ENCODE peak calls at places on chromosome 18, in ten cellular contexts. One of them, this sample, is unnamed.

GRCh38 chr18:13455470-13455869 is 236.9 kb downstream of the LDLRAD4 start:
- DNase-seq in renal cortical epithelial cell: no peak
- DNase-seq in A673: no peak
- DNase-seq in NAMALWA: no peak
- DNase-seq in GM12892: no peak
- DNase-seq in cardiac fibroblast: no peak
- DNase-seq in NCI-H2029: no peak
- DNase-seq in sigmoid colon: no peak
- DNase-seq in GOT3: no peak
- DNase-seq in HepG2: no peak
- DNase-seq in this sample: no peak

GRCh38 chr18:7575465-7576026 is 8.4 kb downstream of the PTPRM start:
- DNase-seq in NCI-H2029: no peak
- DNase-seq in cardiac fibroblast: peak
- DNase-seq in renal cortical epithelial cell: peak
- DNase-seq in GM12892: no peak
- DNase-seq in NAMALWA: no peak
- DNase-seq in GOT3: no peak
- DNase-seq in A673: no peak
- DNase-seq in sigmoid colon: no peak
- DNase-seq in HepG2: no peak
- DNase-seq in this sample: no peak

GRCh38 chr18:44973282-44973681 is 292.6 kb downstream of the SETBP1 start:
- DNase-seq in GOT3: no peak
- DNase-seq in renal cortical epithelial cell: peak
- DNase-seq in A673: peak
- DNase-seq in sigmoid colon: no peak
- DNase-seq in NCI-H2029: no peak
- DNase-seq in GM12892: no peak
- DNase-seq in HepG2: no peak
- DNase-seq in cardiac fibroblast: peak
- DNase-seq in NAMALWA: no peak
- DNase-seq in this sample: no peak

GRCh38 chr18:80067897-80068296 is 33.7 kb downstream of the RBFA start:
- DNase-seq in HepG2: no peak
- DNase-seq in A673: no peak
- DNase-seq in cardiac fibroblast: no peak
- DNase-seq in GM12892: no peak
- DNase-seq in sigmoid colon: no peak
- DNase-seq in renal cortical epithelial cell: no peak
- DNase-seq in NCI-H2029: no peak
- DNase-seq in NAMALWA: no peak
- DNase-seq in GOT3: no peak
- DNase-seq in this sample: no peak

GRCh38 chr18:9594782-9595181 is 19.6 kb downstream of the PPP4R1 start:
- DNase-seq in GOT3: no peak
- DNase-seq in renal cortical epithelial cell: peak
- DNase-seq in cardiac fibroblast: peak
- DNase-seq in sigmoid colon: no peak
- DNase-seq in A673: no peak
- DNase-seq in NCI-H2029: no peak
- DNase-seq in NAMALWA: no peak
- DNase-seq in GM12892: no peak
- DNase-seq in HepG2: no peak
- DNase-seq in this sample: no peak

GRCh38 chr18:10170375-10170774 is 256.6 kb downstream of the VAPA start:
- DNase-seq in A673: no peak
- DNase-seq in NCI-H2029: peak
- DNase-seq in cardiac fibroblast: peak
- DNase-seq in HepG2: no peak
- DNase-seq in sigmoid colon: no peak
- DNase-seq in GOT3: no peak
- DNase-seq in NAMALWA: no peak
- DNase-seq in renal cortical epithelial cell: no peak
- DNase-seq in GM12892: no peak
- DNase-seq in this sample: no peak

GRCh38 chr18:28999711-29000110 is 822.8 kb upstream of the CDH2 start:
- DNase-seq in GM12892: no peak
- DNase-seq in cardiac fibroblast: peak
- DNase-seq in HepG2: no peak
- DNase-seq in NAMALWA: no peak
- DNase-seq in renal cortical epithelial cell: no peak
- DNase-seq in GOT3: no peak
- DNase-seq in NCI-H2029: no peak
- DNase-seq in A673: no peak
- DNase-seq in sigmoid colon: no peak
- DNase-seq in this sample: no peak

GRCh38 chr18:76522551-76522950 is 27.5 kb upstream of the ZNF516 start:
- DNase-seq in NCI-H2029: no peak
- DNase-seq in HepG2: no peak
- DNase-seq in GOT3: no peak
- DNase-seq in NAMALWA: no peak
- DNase-seq in GM12892: no peak
- DNase-seq in sigmoid colon: no peak
- DNase-seq in A673: no peak
- DNase-seq in renal cortical epithelial cell: no peak
- DNase-seq in cardiac fibroblast: no peak
- DNase-seq in this sample: no peak

GRCh38 chr18:22241806-22242440 is 72.5 kb downstream of the GATA6 start:
- DNase-seq in A673: no peak
- DNase-seq in HepG2: no peak
- DNase-seq in NCI-H2029: no peak
- DNase-seq in cardiac fibroblast: no peak
- DNase-seq in sigmoid colon: no peak
- DNase-seq in renal cortical epithelial cell: no peak
- DNase-seq in GM12892: no peak
- DNase-seq in NAMALWA: no peak
- DNase-seq in GOT3: no peak
- DNase-seq in this sample: no peak

GRCh38 chr18:55483472-55483871 is 104.5 kb downstream of the TCF4 start:
- DNase-seq in cardiac fibroblast: no peak
- DNase-seq in GOT3: no peak
- DNase-seq in NAMALWA: no peak
- DNase-seq in HepG2: no peak
- DNase-seq in GM12892: no peak
- DNase-seq in NCI-H2029: no peak
- DNase-seq in sigmoid colon: no peak
- DNase-seq in renal cortical epithelial cell: no peak
- DNase-seq in A673: no peak
- DNase-seq in this sample: no peak

GRCh38 chr18:61199131-61199903 is 133.9 kb upstream of the CDH20 start:
- DNase-seq in NCI-H2029: no peak
- DNase-seq in sigmoid colon: no peak
- DNase-seq in cardiac fibroblast: peak
- DNase-seq in renal cortical epithelial cell: no peak
- DNase-seq in GM12892: no peak
- DNase-seq in HepG2: no peak
- DNase-seq in GOT3: no peak
- DNase-seq in A673: no peak
- DNase-seq in NAMALWA: no peak
- DNase-seq in this sample: no peak

GRCh38 chr18:80154293-80154692 is 45.2 kb downstream of the ADNP2 start:
- DNase-seq in sigmoid colon: no peak
- DNase-seq in GOT3: no peak
- DNase-seq in NAMALWA: peak
- DNase-seq in renal cortical epithelial cell: no peak
- DNase-seq in GM12892: no peak
- DNase-seq in HepG2: peak
- DNase-seq in A673: peak
- DNase-seq in NCI-H2029: no peak
- DNase-seq in cardiac fibroblast: peak
- DNase-seq in this sample: no peak

GRCh38 chr18:45557779-45558178 is 57.5 kb upstream of the SLC14A2 start:
- DNase-seq in renal cortical epithelial cell: no peak
- DNase-seq in cardiac fibroblast: no peak
- DNase-seq in A673: no peak
- DNase-seq in NCI-H2029: peak
- DNase-seq in HepG2: no peak
- DNase-seq in NAMALWA: no peak
- DNase-seq in GM12892: no peak
- DNase-seq in sigmoid colon: no peak
- DNase-seq in GOT3: no peak
- DNase-seq in this sample: no peak

GRCh38 chr18:48123324-48123723 is 192.9 kb upstream of the SMAD2 start:
- DNase-seq in HepG2: no peak
- DNase-seq in GOT3: no peak
- DNase-seq in sigmoid colon: peak
- DNase-seq in cardiac fibroblast: no peak
- DNase-seq in A673: no peak
- DNase-seq in renal cortical epithelial cell: no peak
- DNase-seq in GM12892: no peak
- DNase-seq in NAMALWA: no peak
- DNase-seq in NCI-H2029: no peak
- DNase-seq in this sample: no peak

GRCh38 chr18:47999801-48000248 is 69.4 kb upstream of the SMAD2 start:
- DNase-seq in cardiac fibroblast: no peak
- DNase-seq in HepG2: no peak
- DNase-seq in GOT3: no peak
- DNase-seq in NAMALWA: no peak
- DNase-seq in sigmoid colon: no peak
- DNase-seq in GM12892: no peak
- DNase-seq in renal cortical epithelial cell: no peak
- DNase-seq in NCI-H2029: no peak
- DNase-seq in A673: no peak
- DNase-seq in this sample: no peak

GRCh38 chr18:52950153-52950552 is 610.2 kb downstream of the DCC start:
- DNase-seq in renal cortical epithelial cell: no peak
- DNase-seq in sigmoid colon: no peak
- DNase-seq in A673: peak
- DNase-seq in HepG2: no peak
- DNase-seq in NCI-H2029: no peak
- DNase-seq in GM12892: no peak
- DNase-seq in cardiac fibroblast: no peak
- DNase-seq in GOT3: no peak
- DNase-seq in NAMALWA: no peak
- DNase-seq in this sample: no peak

GRCh38 chr18:72114801-72115594 is 429.1 kb downstream of the CBLN2 start:
- DNase-seq in HepG2: no peak
- DNase-seq in cardiac fibroblast: no peak
- DNase-seq in NAMALWA: no peak
- DNase-seq in A673: no peak
- DNase-seq in sigmoid colon: no peak
- DNase-seq in GOT3: no peak
- DNase-seq in NCI-H2029: no peak
- DNase-seq in GM12892: no peak
- DNase-seq in renal cortical epithelial cell: peak
- DNase-seq in this sample: no peak

GRCh38 chr18:79598885-79599175 is 80.8 kb upstream of the CTDP1 start:
- DNase-seq in GOT3: no peak
- DNase-seq in renal cortical epithelial cell: no peak
- DNase-seq in NCI-H2029: no peak
- DNase-seq in NAMALWA: no peak
- DNase-seq in cardiac fibroblast: no peak
- DNase-seq in A673: no peak
- DNase-seq in HepG2: no peak
- DNase-seq in GM12892: no peak
- DNase-seq in sigmoid colon: no peak
- DNase-seq in this sample: peak

GRCh38 chr18:79900610-79901570 is 50.6 kb downstream of the SLC66A2 start:
- DNase-seq in renal cortical epithelial cell: no peak
- DNase-seq in NCI-H2029: no peak
- DNase-seq in NAMALWA: no peak
- DNase-seq in cardiac fibroblast: no peak
- DNase-seq in GM12892: no peak
- DNase-seq in GOT3: no peak
- DNase-seq in A673: no peak
- DNase-seq in HepG2: no peak
- DNase-seq in sigmoid colon: peak
- DNase-seq in this sample: no peak

GRCh38 chr18:33901894-33902512 is 322.7 kb downstream of the NOL4 start:
- DNase-seq in HepG2: no peak
- DNase-seq in NCI-H2029: no peak
- DNase-seq in GM12892: no peak
- DNase-seq in GOT3: no peak
- DNase-seq in renal cortical epithelial cell: no peak
- DNase-seq in cardiac fibroblast: no peak
- DNase-seq in sigmoid colon: no peak
- DNase-seq in NAMALWA: no peak
- DNase-seq in A673: no peak
- DNase-seq in this sample: no peak

GRCh38 chr18:2654828-2655152 is 736 bp upstream of the SMCHD1 start:
- DNase-seq in sigmoid colon: no peak
- DNase-seq in NCI-H2029: no peak
- DNase-seq in A673: no peak
- DNase-seq in cardiac fibroblast: no peak
- DNase-seq in GOT3: no peak
- DNase-seq in GM12892: no peak
- DNase-seq in HepG2: no peak
- DNase-seq in renal cortical epithelial cell: peak
- DNase-seq in NAMALWA: no peak
- DNase-seq in this sample: no peak

GRCh38 chr18:65259403-65259802 is 491.4 kb upstream of the CDH7 start:
- DNase-seq in cardiac fibroblast: no peak
- DNase-seq in GOT3: no peak
- DNase-seq in A673: no peak
- DNase-seq in renal cortical epithelial cell: no peak
- DNase-seq in NCI-H2029: no peak
- DNase-seq in HepG2: no peak
- DNase-seq in NAMALWA: no peak
- DNase-seq in GM12892: no peak
- DNase-seq in sigmoid colon: no peak
- DNase-seq in this sample: no peak

GRCh38 chr18:43869451-43870008 is 592.2 kb upstream of the SYT4 start:
- DNase-seq in GOT3: no peak
- DNase-seq in HepG2: no peak
- DNase-seq in A673: no peak
- DNase-seq in GM12892: no peak
- DNase-seq in cardiac fibroblast: peak
- DNase-seq in NCI-H2029: peak
- DNase-seq in sigmoid colon: no peak
- DNase-seq in renal cortical epithelial cell: no peak
- DNase-seq in NAMALWA: no peak
- DNase-seq in this sample: no peak

GRCh38 chr18:79644006-79644665 is 35.5 kb upstream of the CTDP1 start:
- DNase-seq in A673: peak
- DNase-seq in NCI-H2029: peak
- DNase-seq in GM12892: peak
- DNase-seq in NAMALWA: peak
- DNase-seq in GOT3: no peak
- DNase-seq in cardiac fibroblast: peak
- DNase-seq in sigmoid colon: peak
- DNase-seq in HepG2: peak
- DNase-seq in renal cortical epithelial cell: peak
- DNase-seq in this sample: peak

GRCh38 chr18:62839874-62840713 is 124.8 kb downstream of the PHLPP1 start:
- DNase-seq in renal cortical epithelial cell: peak
- DNase-seq in GM12892: no peak
- DNase-seq in NCI-H2029: no peak
- DNase-seq in sigmoid colon: no peak
- DNase-seq in cardiac fibroblast: peak
- DNase-seq in GOT3: no peak
- DNase-seq in A673: no peak
- DNase-seq in HepG2: no peak
- DNase-seq in NAMALWA: no peak
- DNase-seq in this sample: no peak

GRCh38 chr18:27585602-27586173 is 400.6 kb upstream of the CHST9 start:
- DNase-seq in cardiac fibroblast: no peak
- DNase-seq in NAMALWA: no peak
- DNase-seq in renal cortical epithelial cell: peak
- DNase-seq in HepG2: peak
- DNase-seq in GM12892: no peak
- DNase-seq in GOT3: no peak
- DNase-seq in NCI-H2029: no peak
- DNase-seq in sigmoid colon: no peak
- DNase-seq in A673: no peak
- DNase-seq in this sample: no peak

GRCh38 chr18:50726960-50727589 is 92.7 kb downstream of the MRO start:
- DNase-seq in NAMALWA: no peak
- DNase-seq in renal cortical epithelial cell: no peak
- DNase-seq in A673: no peak
- DNase-seq in sigmoid colon: no peak
- DNase-seq in HepG2: no peak
- DNase-seq in GM12892: peak
- DNase-seq in cardiac fibroblast: no peak
- DNase-seq in NCI-H2029: no peak
- DNase-seq in GOT3: no peak
- DNase-seq in this sample: no peak

GRCh38 chr18:23503967-23504352 is 649 bp downstream of the RMC1 start:
- DNase-seq in GOT3: no peak
- DNase-seq in NAMALWA: peak
- DNase-seq in GM12892: no peak
- DNase-seq in A673: peak
- DNase-seq in renal cortical epithelial cell: no peak
- DNase-seq in cardiac fibroblast: peak
- DNase-seq in sigmoid colon: no peak
- DNase-seq in HepG2: no peak
- DNase-seq in NCI-H2029: no peak
- DNase-seq in this sample: no peak